ENCODE peak calls at places on chromosomes 3 and 15, in five cellular contexts. B is HEK293T, O is NT2/D1, N is GM12878, L is H1. E is an unnamed sample.

GRCh38 chr3:119779731-119780383 is 2.0 kb upstream of the NR1I2 start:
- DNase-seq in B (no peak), O (no peak), N (peak), L (no peak), E (no peak)

GRCh38 chr3:193885832-193886231 is 250.1 kb upstream of the HES1 start:
- DNase-seq in B (no peak), O (no peak), N (no peak), L (no peak), E (peak)

GRCh38 chr3:31635586-31635985 is 102.9 kb downstream of the STT3B start:
- DNase-seq in B (no peak), O (no peak), N (no peak), L (no peak), E (no peak)

GRCh38 chr3:144843099-144843498 is 871.5 kb downstream of the DIPK2A start:
- DNase-seq in B (no peak), O (no peak), N (no peak), L (no peak), E (peak)

GRCh38 chr15:23457890-23458289 is 10.8 kb upstream of the GOLGA6L2 start:
- DNase-seq in B (no peak), O (no peak), N (no peak), L (no peak), E (no peak)

GRCh38 chr3:56874269-56874668 is 72.5 kb upstream of the ARHGEF3 start:
- DNase-seq in B (no peak), O (no peak), N (no peak), L (no peak), E (no peak)

GRCh38 chr3:41602121-41602520 is 359.8 kb downstream of the ULK4 start:
- DNase-seq in B (no peak), O (no peak), N (no peak), L (no peak), E (no peak)

GRCh38 chr3:81684739-81685395 is 76.6 kb downstream of the GBE1 start:
- DNase-seq in B (no peak), O (no peak), N (no peak), L (no peak), E (peak)

GRCh38 chr15:41564286-41564959 is 5.4 kb downstream of the TYRO3 start:
- DNase-seq in B (no peak), O (peak), N (no peak), L (peak), E (peak)

GRCh38 chr15:39583586-39584265 is 2.8 kb downstream of the THBS1 start:
- DNase-seq in B (peak), O (no peak), N (no peak), L (no peak), E (peak)

GRCh38 chr3:56323986-56324420 is 144.3 kb downstream of the ERC2 start:
- DNase-seq in B (no peak), O (no peak), N (no peak), L (no peak), E (no peak)

GRCh38 chr3:61141184-61141583 is 110.1 kb downstream of the FHIT start:
- DNase-seq in B (no peak), O (peak), N (no peak), L (no peak), E (no peak)

GRCh38 chr3:32959370-32959769 is 7.9 kb downstream of the CCR4 start:
- DNase-seq in B (no peak), O (no peak), N (no peak), L (peak), E (no peak)

GRCh38 chr3:185687479-185687878 is 101.4 kb downstream of the SENP2 start:
- DNase-seq in B (no peak), O (no peak), N (no peak), L (no peak), E (no peak)

GRCh38 chr15:85757073-85757938 is 37.4 kb downstream of the KLHL25 start:
- DNase-seq in B (no peak), O (no peak), N (no peak), L (no peak), E (no peak)

GRCh38 chr15:80977627-80978036 is 12.0 kb downstream of the MESD start:
- DNase-seq in B (peak), O (no peak), N (no peak), L (peak), E (peak)

GRCh38 chr15:52252781-52253180 is 42.8 kb downstream of the MYO5C start:
- DNase-seq in B (no peak), O (no peak), N (no peak), L (no peak), E (peak)

GRCh38 chr15:79316864-79317263 is 6.0 kb downstream of the TMED3 start:
- DNase-seq in B (no peak), O (no peak), N (no peak), L (no peak), E (no peak)

GRCh38 chr3:14320221-14320620 is 82.2 kb upstream of the SLC6A6 start:
- DNase-seq in B (no peak), O (no peak), N (no peak), L (no peak), E (no peak)

GRCh38 chr3:129627350-129628168 is 21.1 kb upstream of the PLXND1 start:
- DNase-seq in B (peak), O (peak), N (peak), L (peak), E (peak)

GRCh38 chr15:90872481-90873184 is 4.2 kb downstream of the FURIN start:
- DNase-seq in B (peak), O (no peak), N (no peak), L (no peak), E (peak)

GRCh38 chr3:52468336-52468735 is 12.9 kb downstream of the NISCH start:
- DNase-seq in B (no peak), O (no peak), N (no peak), L (no peak), E (no peak)

GRCh38 chr3:42290966-42291714 is 25.2 kb upstream of the CCK start:
- DNase-seq in B (no peak), O (no peak), N (no peak), L (no peak), E (no peak)

GRCh38 chr15:90930861-90931629 is 1.3 kb downstream of the HDDC3 start:
- DNase-seq in B (no peak), O (no peak), N (no peak), L (no peak), E (no peak)

GRCh38 chr3:100634493-100635272 is 25.3 kb downstream of the ADGRG7 start:
- DNase-seq in B (no peak), O (no peak), N (peak), L (no peak), E (peak)

GRCh38 chr3:141979050-141979671 is 102.7 kb downstream of the ATP1B3 start:
- DNase-seq in B (no peak), O (no peak), N (no peak), L (no peak), E (no peak)

GRCh38 chr3:197458179-197458707 is 97.5 kb downstream of the BDH1 start:
- DNase-seq in B (no peak), O (no peak), N (no peak), L (no peak), E (peak)

GRCh38 chr3:41369838-41370237 is 170.5 kb downstream of the CTNNB1 start:
- DNase-seq in B (peak), O (no peak), N (no peak), L (no peak), E (no peak)

GRCh38 chr15:59594493-59594942 is 17.1 kb upstream of the GCNT3 start:
- DNase-seq in B (no peak), O (no peak), N (no peak), L (no peak), E (peak)

GRCh38 chr3:156718622-156719300 is 44.4 kb downstream of the TIPARP start:
- DNase-seq in B (no peak), O (no peak), N (no peak), L (no peak), E (no peak)

GRCh38 chr15:70512772-70513362 is 250.5 kb downstream of the UACA start:
- DNase-seq in B (peak), O (peak), N (no peak), L (peak), E (peak)

GRCh38 chr15:93070136-93070535 is 18.9 kb downstream of the RGMA start:
- DNase-seq in B (no peak), O (no peak), N (no peak), L (no peak), E (no peak)

GRCh38 chr3:193865339-193865738 is 270.6 kb upstream of the HES1 start:
- DNase-seq in B (no peak), O (no peak), N (no peak), L (no peak), E (no peak)

GRCh38 chr3:127497166-127497565 is 93.4 kb downstream of the TPRA1 start:
- DNase-seq in B (no peak), O (no peak), N (no peak), L (no peak), E (no peak)

GRCh38 chr3:183254816-183255730 is 2.0 kb downstream of the B3GNT5 start:
- DNase-seq in B (peak), O (no peak), N (no peak), L (no peak), E (no peak)

GRCh38 chr3:193375614-193376013 is 2.9 kb downstream of the ATP13A5 start:
- DNase-seq in B (no peak), O (no peak), N (no peak), L (peak), E (no peak)

GRCh38 chr3:130429069-130430023 is 83.9 kb downstream of the COL6A5 start:
- DNase-seq in B (no peak), O (peak), N (no peak), L (peak), E (no peak)

GRCh38 chr3:175316799-175317198 is 457.7 kb downstream of the NAALADL2 start:
- DNase-seq in B (no peak), O (no peak), N (no peak), L (no peak), E (no peak)

GRCh38 chr15:72154316-72154715 is 36.1 kb downstream of the SENP8 start:
- DNase-seq in B (no peak), O (no peak), N (no peak), L (peak), E (no peak)

GRCh38 chr3:12483364-12483763 is 916 bp upstream of the TSEN2 start:
- DNase-seq in B (no peak), O (no peak), N (no peak), L (no peak), E (no peak)

GRCh38 chr3:11329779-11330178 is 57.6 kb downstream of the ATG7 start:
- DNase-seq in B (no peak), O (no peak), N (no peak), L (no peak), E (no peak)

GRCh38 chr3:11331101-11331500 is 58.9 kb downstream of the ATG7 start:
- DNase-seq in B (no peak), O (no peak), N (no peak), L (no peak), E (no peak)

GRCh38 chr3:11328196-11328945 is 56.2 kb downstream of the ATG7 start:
- DNase-seq in B (no peak), O (no peak), N (no peak), L (no peak), E (no peak)

GRCh38 chr3:11323827-11324226 is 51.6 kb downstream of the ATG7 start:
- DNase-seq in B (no peak), O (no peak), N (no peak), L (no peak), E (no peak)

DNA sequence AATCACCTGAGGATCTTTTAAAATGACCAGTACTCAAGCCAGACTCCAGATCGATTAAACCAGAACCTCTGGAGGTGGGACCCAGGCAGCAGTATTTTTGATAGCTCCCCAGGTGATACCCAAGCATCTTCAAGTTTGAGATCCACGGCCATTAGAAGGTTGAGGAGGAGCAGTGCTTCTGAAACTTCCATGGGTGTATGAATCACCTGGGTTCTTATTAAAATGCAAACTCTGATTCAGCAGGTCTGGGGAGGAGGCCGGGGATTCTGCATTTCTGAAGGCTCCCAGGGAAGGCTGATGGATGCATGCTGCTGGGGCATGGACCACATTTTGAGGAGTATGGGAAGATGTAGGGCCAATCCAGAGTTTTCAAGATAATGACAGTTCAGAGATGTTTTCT is 55.4 kb downstream of the ATG7 start:
- DNase-seq in B (no peak), O (no peak), N (no peak), L (no peak), E (no peak)
- TF ChIP-seq SUZ12 in B (no peak), O (no peak), N (no peak), L (no peak), E (no peak)

DNA sequence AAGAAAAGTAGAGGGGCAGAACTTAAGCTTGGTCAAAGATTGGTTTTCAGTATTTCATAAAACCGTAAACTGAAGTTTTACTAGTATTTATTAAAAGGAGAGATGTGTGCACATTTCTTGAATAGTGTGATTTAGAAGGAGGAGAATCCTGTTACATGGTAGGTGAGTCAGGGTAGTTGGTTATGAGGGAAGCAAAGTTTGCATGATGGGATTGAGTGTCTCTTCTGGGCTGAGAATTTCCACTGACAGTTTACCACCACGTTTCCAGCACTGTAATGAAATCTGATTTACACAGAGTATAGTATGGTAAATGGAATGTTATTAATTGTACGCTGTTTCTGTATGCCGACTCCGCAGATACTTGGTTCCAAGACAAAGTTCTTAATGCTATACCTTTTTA is 1.6 kb downstream of the NECTIN3 start:
- DNase-seq in B (no peak), O (no peak), N (no peak), L (no peak), E (no peak)
- TF ChIP-seq SUZ12 in B (no peak), O (no peak), N (no peak), L (no peak), E (no peak)

GRCh38 chr15:33985287-33985686 is 17.0 kb downstream of the CHRM5 start:
- DNase-seq in B (no peak), O (peak), N (no peak), L (no peak), E (no peak)
- TF ChIP-seq SUZ12 in B (no peak), O (no peak), N (no peak), L (no peak), E (no peak)

DNA sequence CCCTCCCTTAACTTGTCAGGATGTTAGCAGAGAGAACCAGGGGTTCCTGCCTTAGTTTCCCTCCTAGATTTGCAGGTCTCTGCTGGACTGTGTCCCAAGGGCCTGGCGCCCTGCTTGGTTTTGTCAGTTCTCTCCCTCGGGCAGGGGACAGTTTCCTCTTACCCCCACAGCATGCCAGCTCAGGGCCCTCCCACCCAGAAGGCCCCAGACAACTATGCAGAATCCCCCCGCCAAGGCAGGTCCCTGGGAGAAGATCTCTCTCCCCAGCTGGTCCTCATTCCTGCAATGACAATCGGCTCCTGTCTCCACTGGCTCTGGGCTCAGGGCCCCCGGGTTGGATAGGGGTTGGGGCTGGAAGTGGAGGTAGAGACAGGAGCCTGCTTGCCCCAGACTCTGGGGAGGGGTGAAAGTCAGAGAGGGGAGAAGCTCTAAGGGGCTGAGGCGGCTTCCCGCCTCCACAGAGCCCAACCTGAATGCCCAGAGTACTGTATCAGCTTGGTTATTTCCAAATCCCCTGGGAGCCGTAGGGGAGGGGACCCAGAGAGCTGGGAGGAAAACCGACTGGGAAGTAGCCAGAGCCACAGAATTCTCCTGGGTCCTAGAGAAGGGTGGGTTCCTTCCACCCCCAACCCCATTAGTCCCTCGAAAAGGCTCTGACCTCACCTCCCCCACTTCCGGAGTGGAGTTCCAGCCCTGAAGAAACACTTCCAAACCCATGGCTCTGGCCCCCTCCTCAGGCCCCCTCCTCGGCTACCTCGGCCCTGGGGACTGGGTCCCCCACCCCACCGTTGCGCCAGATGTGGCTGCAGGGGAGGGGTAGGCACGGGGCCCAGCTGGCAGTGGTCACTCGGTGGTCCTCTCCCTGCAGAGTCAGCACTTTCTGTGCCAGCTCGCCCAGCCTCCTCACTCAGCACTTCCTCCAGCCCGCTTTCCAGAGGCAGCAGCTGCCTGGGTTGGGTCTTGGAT is 3.8 kb upstream of the LOXL1 start:
- DNase-seq in B (peak), O (peak), N (no peak), L (peak), E (no peak)
- TF ChIP-seq SUZ12 in B (no peak), O (no peak), N (no peak), L (no peak), E (no peak)

E was measured in HepG2.